ENCODE peak calls at places on chromosomes 7 and 10, in eight cellular contexts. J is CD8-positive, alpha-beta T cell; S is aorta; T is H9; L is A673; K is CD4-positive, alpha-beta memory T cell; W is RWPE1; Z is effector memory CD4-positive, alpha-beta T cell. R is an unnamed sample.

GRCh38 chr10:37965006-37965405 is 11.4 kb downstream of the ZNF25 start:
- DNase-seq in S (no peak), T (no peak), W (no peak), J (no peak), Z (no peak), L (no peak), K (no peak), R (no peak)

GRCh38 chr7:87359366-87359765 is 13.9 kb downstream of the CROT start:
- DNase-seq in T (no peak), S (no peak), L (no peak), J (no peak), K (no peak), Z (no peak), W (peak; percentile 76), R (no peak)

GRCh38 chr7:83439021-83439420 is 209.9 kb downstream of the SEMA3E start:
- DNase-seq in L (no peak), T (no peak), W (no peak), Z (no peak), K (no peak), J (no peak), S (no peak), R (no peak)

GRCh38 chr10:71266918-71267442 is 52.1 kb upstream of the SLC29A3 start:
- DNase-seq in L (no peak), K (no peak), W (no peak), J (no peak), S (no peak), Z (no peak), T (no peak), R (no peak)

GRCh38 chr10:47094636-47095035 is 183.4 kb downstream of the PTPN20 start:
- DNase-seq in Z (no peak), J (no peak), W (no peak), L (no peak), T (peak; percentile 7), K (no peak), S (no peak), R (no peak)

GRCh38 chr10:62475531-62475930 is 101.4 kb downstream of the ZNF365 start:
- DNase-seq in K (no peak), T (no peak), Z (no peak), L (peak; percentile 23), W (no peak), S (no peak), J (no peak), R (no peak)

GRCh38 chr10:69696073-69696731 is 66.2 kb downstream of the FAM241B start:
- DNase-seq in K (peak; percentile 1), T (peak; percentile 67), L (peak; percentile 75), S (no peak), Z (no peak), J (no peak), W (peak; percentile 68), R (no peak)

GRCh38 chr10:43211431-43212042 is 55.3 kb downstream of the RASGEF1A start:
- DNase-seq in W (no peak), J (no peak), K (no peak), T (no peak), S (peak; percentile 17), L (no peak), Z (no peak), R (no peak)

GRCh38 chr7:158410720-158411119 is 176.9 kb downstream of the PTPRN2 start:
- DNase-seq in T (no peak), S (no peak), Z (no peak), K (no peak), L (no peak), J (no peak), W (no peak), R (no peak)

GRCh38 chr10:124534821-124535601 is 73.4 kb downstream of the LHPP start:
- DNase-seq in J (no peak), K (no peak), L (no peak), Z (no peak), W (no peak), S (no peak), T (no peak), R (no peak)

GRCh38 chr10:124522903-124523260 is 61.3 kb downstream of the LHPP start:
- DNase-seq in T (no peak), J (no peak), K (no peak), L (no peak), S (no peak), W (no peak), Z (no peak), R (no peak)

GRCh38 chr7:28410628-28411578 is 1.4 kb upstream of the CREB5 start:
- DNase-seq in K (no peak), Z (no peak), J (no peak), W (no peak), L (peak; percentile 18), T (peak; percentile 38), S (peak; percentile 65), R (no peak)

GRCh38 chr7:13946181-13946580 is 43.3 kb downstream of the ETV1 start:
- DNase-seq in W (no peak), Z (no peak), L (no peak), T (no peak), K (no peak), J (no peak), S (no peak), R (no peak)

GRCh38 chr7:156765901-156766656 is 125.5 kb downstream of the RNF32 start:
- DNase-seq in T (no peak), J (no peak), W (no peak), L (no peak), S (no peak), K (no peak), Z (no peak), R (no peak)

GRCh38 chr10:124688889-124689670 is 55.1 kb downstream of the FAM53B start:
- DNase-seq in L (no peak), K (peak; percentile 50), J (peak; percentile 57), T (no peak), S (no peak), Z (peak; percentile 43), W (peak; percentile 55), R (no peak)

GRCh38 chr10:97538401-97538800 is 34.2 kb upstream of the ANKRD2 start:
- DNase-seq in W (no peak), L (no peak), K (no peak), J (no peak), S (no peak), T (no peak), Z (no peak), R (no peak)

GRCh38 chr10:110426294-110427153 is 71.2 kb upstream of the DUSP5 start:
- DNase-seq in T (no peak), K (no peak), Z (no peak), S (no peak), L (no peak), W (no peak), J (no peak), R (no peak)

GRCh38 chr10:76282122-76283030 is 851.0 kb downstream of the LRMDA start:
- DNase-seq in K (no peak), J (no peak), T (no peak), L (peak; percentile 66), W (no peak), Z (no peak), S (no peak), R (no peak)

GRCh38 chr10:8063128-8063908 is 8.8 kb downstream of the GATA3 start:
- DNase-seq in S (no peak), W (no peak), L (no peak), Z (no peak), K (no peak), J (no peak), T (peak; percentile 36), R (no peak)

GRCh38 chr10:8059191-8059936 is 4.9 kb downstream of the GATA3 start:
- DNase-seq in J (no peak), Z (no peak), T (peak; percentile 40), W (no peak), K (peak; percentile 40), L (no peak), S (no peak), R (no peak)

GRCh38 chr10:8060010-8060703 is 5.7 kb downstream of the GATA3 start:
- DNase-seq in S (no peak), T (peak; percentile 33), J (peak; percentile 64), Z (peak; percentile 42), K (peak; percentile 73), W (no peak), L (peak; percentile 84), R (no peak)

GRCh38 chr10:8060704-8061121 is 6.2 kb downstream of the GATA3 start:
- DNase-seq in Z (no peak), S (no peak), T (no peak), W (no peak), L (no peak), K (peak; percentile 19), J (no peak), R (no peak)

DNA sequence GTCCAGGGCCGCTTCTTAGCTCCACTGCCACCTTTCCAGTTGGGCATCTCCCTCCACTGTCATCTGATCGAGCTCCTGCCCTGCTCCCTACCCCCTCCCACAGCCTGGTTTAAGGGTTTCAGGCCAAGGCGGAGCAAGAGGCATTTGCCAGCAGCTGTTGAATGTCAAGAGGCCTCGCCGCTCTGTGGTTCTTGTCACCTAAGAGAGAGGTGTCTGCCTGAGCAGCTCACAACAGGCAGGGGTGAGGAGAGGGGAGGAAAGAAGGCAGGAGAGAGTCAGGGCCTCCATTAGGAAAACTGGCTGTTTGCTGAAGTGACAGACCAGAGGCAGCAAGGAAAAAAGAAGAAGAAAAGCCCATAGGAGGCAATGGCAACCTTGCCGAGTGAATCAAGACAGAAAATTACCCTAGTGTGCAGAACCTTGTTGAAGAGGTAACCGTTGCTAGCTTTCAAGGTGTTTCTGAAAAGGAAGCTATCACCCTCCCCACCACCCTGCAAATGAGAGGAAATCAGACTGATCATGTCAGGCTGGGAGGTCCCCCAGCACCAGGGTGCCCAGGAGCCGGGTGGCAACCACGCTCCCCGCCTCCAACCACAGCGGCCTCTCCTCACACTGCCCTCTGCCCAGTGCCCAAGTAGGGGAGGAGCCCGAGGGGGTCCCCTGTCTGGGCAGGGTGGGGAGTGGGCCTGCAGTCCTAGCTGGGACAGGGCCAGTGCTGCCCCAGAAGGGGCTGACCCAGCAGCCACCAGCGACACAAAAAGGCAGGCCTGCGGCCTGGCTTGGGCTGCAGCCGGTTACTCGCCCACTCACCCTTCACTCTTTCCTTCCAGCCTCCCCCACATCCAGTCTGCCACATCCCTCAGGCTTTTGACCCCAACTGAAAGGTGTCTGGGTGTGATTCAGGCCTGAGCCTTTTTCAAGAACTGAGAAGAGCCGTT is 7.1 kb downstream of the GATA3 start:
- DNase-seq in L (no peak), K (peak; percentile 68), Z (no peak), T (no peak), W (no peak), J (peak; percentile 63), S (no peak), R (no peak)
- H3K27ac ChIP-seq in L (no peak overlapping the region), K (peak overlapping the region; percentile 83), Z (peak overlapping the region; percentile 91), T (no peak overlapping the region), W (no peak overlapping the region), J (peak overlapping the region; percentile 55), S (no peak overlapping the region), R (no peak overlapping the region)

GRCh38 chr7:27170494-27170811 is 3.7 kb downstream of the HOXA10 start:
- DNase-seq in W (no peak), J (no peak), K (no peak), T (no peak), L (no peak), Z (no peak), S (no peak), R (no peak)
- H3K27ac ChIP-seq in W (peak overlapping the region; percentile 96), J (no peak overlapping the region), K (no peak overlapping the region), T (no peak overlapping the region), L (no peak overlapping the region), Z (no peak overlapping the region), S (no peak overlapping the region), R (no peak overlapping the region)

GRCh38 chr7:34155225-34155908 is 250.0 kb downstream of the BMPER start:
- DNase-seq in J (no peak), W (peak; percentile 66), Z (no peak), T (no peak), S (no peak), K (no peak), L (peak; percentile 85), R (no peak)
- H3K27ac ChIP-seq in J (no peak overlapping the region), W (no peak overlapping the region), Z (no peak overlapping the region), T (no peak overlapping the region), S (no peak overlapping the region), K (no peak overlapping the region), L (peak overlapping the region; percentile 49), R (no peak overlapping the region)

GRCh38 chr7:106071356-106071998 is 40.6 kb downstream of the SYPL1 start:
- DNase-seq in S (no peak), W (peak; percentile 43), J (peak; percentile 42), L (peak; percentile 88), Z (no peak), T (no peak), K (peak; percentile 64), R (no peak)
- H3K27ac ChIP-seq in S (no peak overlapping the region), W (peak overlapping the region; percentile 92), J (peak overlapping the region; percentile 64), L (peak overlapping the region; percentile 94), Z (peak overlapping the region; percentile 64), T (no peak overlapping the region), K (peak overlapping the region; percentile 52), R (no peak overlapping the region)